ENCODE peak calls at places on chromosomes 13 and 19, in five cellular contexts. D, N, R, O and C are unnamed samples.

GRCh38 chr13:38398810-38399493 is 49.3 kb downstream of the UFM1 start:
- DNase-seq in D (no peak), N (peak; percentile 74), R (peak; percentile 68), O (peak; percentile 73), C (peak; percentile 73)

GRCh38 chr19:748274-748598 is 2.7 kb upstream of the MISP start:
- DNase-seq in D (peak; percentile 41), N (no peak), R (no peak), O (no peak), C (no peak)

GRCh38 chr19:33470040-33470330 is 51.6 kb downstream of the PEPD start:
- DNase-seq in D (no peak), N (no peak), R (no peak), O (no peak), C (no peak)

GRCh38 chr19:3506384-3507340 is 551 bp downstream of the FZR1 start:
- DNase-seq in D (peak; percentile 24), N (no peak), R (no peak), O (peak; percentile 20), C (no peak)

GRCh38 chr19:1221141-1221903 is 15.7 kb downstream of the STK11 start:
- DNase-seq in D (no peak), N (no peak), R (no peak), O (peak; percentile 58), C (peak; percentile 40)

GRCh38 chr13:109836629-109837607 is 50.5 kb upstream of the IRS2 start:
- DNase-seq in D (no peak), N (no peak), R (peak; percentile 91), O (no peak), C (no peak)

GRCh38 chr13:101875717-101876393 is 423.4 kb downstream of the ITGBL1 start:
- DNase-seq in D (no peak), N (no peak), R (peak; percentile 89), O (peak; percentile 58), C (peak; percentile 77)

GRCh38 chr19:35673121-35673804 is 6.9 kb downstream of the UPK1A start:
- DNase-seq in D (peak; percentile 42), N (peak; percentile 14), R (peak; percentile 58), O (peak; percentile 74), C (peak; percentile 18)

GRCh38 chr13:114229486-114229885 is 5.2 kb upstream of the CDC16 start:
- DNase-seq in D (no peak), N (no peak), R (peak; percentile 42), O (no peak), C (peak; percentile 43)

GRCh38 chr13:44759723-44760360 is 183.7 kb upstream of the TSC22D1 start:
- DNase-seq in D (peak; percentile 40), N (no peak), R (peak; percentile 45), O (no peak), C (peak; percentile 36)

GRCh38 chr13:110042253-110042652 is 255.9 kb upstream of the IRS2 start:
- DNase-seq in D (no peak), N (no peak), R (no peak), O (no peak), C (peak; percentile 24)

GRCh38 chr13:32639502-32640105 is 53.4 kb downstream of the PDS5B start:
- DNase-seq in D (peak; percentile 47), N (peak; percentile 14), R (peak; percentile 66), O (peak; percentile 81), C (peak; percentile 84)

GRCh38 chr13:30750036-30750435 is 14.7 kb downstream of the ALOX5AP start:
- DNase-seq in D (no peak), N (no peak), R (no peak), O (no peak), C (no peak)

GRCh38 chr19:58476498-58477015 is 405 bp downstream of the ZNF446 start:
- DNase-seq in D (no peak), N (no peak), R (no peak), O (peak; percentile 29), C (peak; percentile 18)

GRCh38 chr13:26895081-26895807 is 134.7 kb upstream of the GPR12 start:
- DNase-seq in D (no peak), N (no peak), R (no peak), O (peak; percentile 3), C (no peak)

GRCh38 chr13:84417426-84417825 is 535.2 kb upstream of the SLITRK1 start:
- DNase-seq in D (no peak), N (no peak), R (no peak), O (peak; percentile 14), C (peak; percentile 52)

GRCh38 chr19:406999-407491 is 1.9 kb downstream of the C2CD4C start:
- DNase-seq in D (no peak), N (no peak), R (no peak), O (no peak), C (no peak)

GRCh38 chr13:87656311-87656710 is 14.9 kb upstream of the SLITRK5 start:
- DNase-seq in D (no peak), N (no peak), R (peak; percentile 69), O (no peak), C (peak; percentile 79)

GRCh38 chr19:10363789-10364281 is 16.5 kb downstream of the TYK2 start:
- DNase-seq in D (no peak), N (no peak), R (peak; percentile 64), O (no peak), C (no peak)

GRCh38 chr13:113935081-113935511 is 38.8 kb downstream of the C13orf46 start:
- DNase-seq in D (no peak), N (no peak), R (no peak), O (no peak), C (no peak)

GRCh38 chr19:57302020-57302465 is 18.2 kb upstream of the ZNF543 start:
- DNase-seq in D (no peak), N (peak; percentile 47), R (peak; percentile 79), O (peak; percentile 99), C (peak; percentile 97)

GRCh38 chr13:98939552-98940306 is 38.1 kb downstream of the DOCK9 start:
- DNase-seq in D (no peak), N (no peak), R (no peak), O (no peak), C (no peak)